ENCODE peak calls at places on chromosomes 7 and 10, in five cellular contexts. F is stimulated activated CD8-positive, alpha-beta memory T cell treated with anti-CD3 and anti-CD28 coated beads, Interleukin-15, amount 100 ng/mL, for 1 hour; O is left ventricle myocardium inferior; J is activated CD8-positive, alpha-beta memory T cell treated with anti-CD3 and anti-CD28 coated beads, Interleukin-2, amount 10 ng/mL, durations not matched to agents 7 days and 5 days; N is activated CD4-positive, alpha-beta T cell treated with anti-CD3 and anti-CD28 coated beads for 36 hours. Z is an unnamed sample.

GRCh38 chr10:1179346-1180070 is 123.3 kb downstream of the WDR37 start:
- DNase-seq in N (no peak), O (no peak), J (no peak), F (no peak), Z (no peak)

GRCh38 chr7:101924171-101924570 is 106.7 kb downstream of the CUX1 start:
- DNase-seq in F (no peak), J (no peak), O (no peak), N (peak), Z (no peak)

GRCh38 chr7:155257482-155258232 is 40.0 kb upstream of the INSIG1 start:
- DNase-seq in J (no peak), O (peak), F (no peak), N (no peak), Z (no peak)

GRCh38 chr10:117747636-117748035 is 205.1 kb downstream of the EMX2 start:
- DNase-seq in O (no peak), F (no peak), N (no peak), J (no peak), Z (no peak)

GRCh38 chr10:113687041-113687440 is 7.3 kb downstream of the CASP7 start:
- DNase-seq in N (no peak), J (no peak), O (no peak), F (no peak), Z (no peak)

GRCh38 chr7:114418117-114418516 is 3.5 kb downstream of the FOXP2 start:
- DNase-seq in J (no peak), N (no peak), O (no peak), F (no peak), Z (no peak)

GRCh38 chr7:144027070-144027469 is 21.7 kb upstream of the OR2A5 start:
- DNase-seq in O (no peak), J (no peak), N (no peak), F (no peak), Z (no peak)

GRCh38 chr10:43082756-43083155 is 5.9 kb downstream of the RET start:
- DNase-seq in F (no peak), J (no peak), O (no peak), N (no peak), Z (no peak)

GRCh38 chr7:40327113-40327512 is 192.3 kb downstream of the SUGCT start:
- DNase-seq in J (no peak), N (no peak), F (no peak), O (no peak), Z (no peak)

GRCh38 chr10:87733081-87733480 is 73.4 kb downstream of the PAPSS2 start:
- DNase-seq in N (no peak), F (no peak), J (no peak), O (no peak), Z (no peak)

GRCh38 chr7:102097601-102098161 is 189.0 kb upstream of the SH2B2 start:
- DNase-seq in O (no peak), F (no peak), N (no peak), J (no peak), Z (no peak)

GRCh38 chr10:59750155-59750945 is 2.9 kb downstream of the MRLN start:
- DNase-seq in N (no peak), F (no peak), J (no peak), O (no peak), Z (no peak)

GRCh38 chr10:91349381-91349780 is 60.8 kb upstream of the HECTD2 start:
- DNase-seq in F (no peak), J (no peak), O (no peak), N (no peak), Z (no peak)